ENCODE peak calls at places on chromosomes 13 and 19, in five cellular contexts. One of them, this sample, is unnamed.

GRCh38 chr13:49436890-49437289 is 7.0 kb downstream of the CAB39L start:
- DNase-seq in NCI-H82: peak; percentile 24
- DNase-seq in stimulated activated CD4-positive, alpha-beta T cell treated with anti-CD3 and anti-CD28 coated beads, Interleukin-4, amount 100 ng/mL, for 48 hours: no peak
- DNase-seq in OCI-M1: peak; percentile 84
- DNase-seq in left ventricle myocardium inferior: peak; percentile 25
- DNase-seq in this sample: peak; percentile 42

GRCh38 chr13:43838909-43839308 is 40.6 kb downstream of the CCDC122 start:
- DNase-seq in stimulated activated CD4-positive, alpha-beta T cell treated with anti-CD3 and anti-CD28 coated beads, Interleukin-4, amount 100 ng/mL, for 48 hours: no peak
- DNase-seq in OCI-M1: peak; percentile 84
- DNase-seq in left ventricle myocardium inferior: no peak
- DNase-seq in NCI-H82: no peak
- DNase-seq in this sample: no peak

GRCh38 chr13:75774176-75774575 is 138.0 kb downstream of the LMO7 start:
- DNase-seq in left ventricle myocardium inferior: no peak
- DNase-seq in OCI-M1: no peak
- DNase-seq in NCI-H82: no peak
- DNase-seq in stimulated activated CD4-positive, alpha-beta T cell treated with anti-CD3 and anti-CD28 coated beads, Interleukin-4, amount 100 ng/mL, for 48 hours: no peak
- DNase-seq in this sample: no peak

GRCh38 chr19:31120952-31121351 is 228.3 kb downstream of the TSHZ3 start:
- DNase-seq in stimulated activated CD4-positive, alpha-beta T cell treated with anti-CD3 and anti-CD28 coated beads, Interleukin-4, amount 100 ng/mL, for 48 hours: no peak
- DNase-seq in NCI-H82: no peak
- DNase-seq in left ventricle myocardium inferior: no peak
- DNase-seq in OCI-M1: no peak
- DNase-seq in this sample: no peak

GRCh38 chr19:49347191-49347590 is 12.0 kb downstream of the CD37 start:
- DNase-seq in left ventricle myocardium inferior: no peak
- DNase-seq in stimulated activated CD4-positive, alpha-beta T cell treated with anti-CD3 and anti-CD28 coated beads, Interleukin-4, amount 100 ng/mL, for 48 hours: no peak
- DNase-seq in NCI-H82: no peak
- DNase-seq in OCI-M1: no peak
- DNase-seq in this sample: no peak

GRCh38 chr19:48735031-48735615 is 5.3 kb downstream of the RASIP1 start:
- DNase-seq in stimulated activated CD4-positive, alpha-beta T cell treated with anti-CD3 and anti-CD28 coated beads, Interleukin-4, amount 100 ng/mL, for 48 hours: no peak
- DNase-seq in OCI-M1: no peak
- DNase-seq in left ventricle myocardium inferior: no peak
- DNase-seq in NCI-H82: peak; percentile 95
- DNase-seq in this sample: no peak

GRCh38 chr19:35056513-35057063 is 15.1 kb downstream of the HPN start:
- DNase-seq in stimulated activated CD4-positive, alpha-beta T cell treated with anti-CD3 and anti-CD28 coated beads, Interleukin-4, amount 100 ng/mL, for 48 hours: no peak
- DNase-seq in NCI-H82: peak; percentile 77
- DNase-seq in left ventricle myocardium inferior: no peak
- DNase-seq in OCI-M1: no peak
- DNase-seq in this sample: no peak

GRCh38 chr19:49749055-49749716 is 13.9 kb downstream of the TSKS start:
- DNase-seq in left ventricle myocardium inferior: no peak
- DNase-seq in NCI-H82: peak; percentile 33
- DNase-seq in OCI-M1: no peak
- DNase-seq in stimulated activated CD4-positive, alpha-beta T cell treated with anti-CD3 and anti-CD28 coated beads, Interleukin-4, amount 100 ng/mL, for 48 hours: no peak
- DNase-seq in this sample: no peak

GRCh38 chr19:38869836-38870607 is 8.1 kb downstream of the RINL start:
- DNase-seq in left ventricle myocardium inferior: peak; percentile 89
- DNase-seq in NCI-H82: peak; percentile 88
- DNase-seq in OCI-M1: no peak
- DNase-seq in stimulated activated CD4-positive, alpha-beta T cell treated with anti-CD3 and anti-CD28 coated beads, Interleukin-4, amount 100 ng/mL, for 48 hours: peak; percentile 88
- DNase-seq in this sample: peak; percentile 74

GRCh38 chr19:6822311-6822670 is 49.8 kb downstream of the VAV1 start:
- DNase-seq in left ventricle myocardium inferior: no peak
- DNase-seq in NCI-H82: no peak
- DNase-seq in stimulated activated CD4-positive, alpha-beta T cell treated with anti-CD3 and anti-CD28 coated beads, Interleukin-4, amount 100 ng/mL, for 48 hours: no peak
- DNase-seq in OCI-M1: no peak
- DNase-seq in this sample: no peak

GRCh38 chr19:31127132-31127967 is 221.9 kb downstream of the TSHZ3 start:
- DNase-seq in stimulated activated CD4-positive, alpha-beta T cell treated with anti-CD3 and anti-CD28 coated beads, Interleukin-4, amount 100 ng/mL, for 48 hours: no peak
- DNase-seq in OCI-M1: no peak
- DNase-seq in NCI-H82: no peak
- DNase-seq in left ventricle myocardium inferior: no peak
- DNase-seq in this sample: no peak

GRCh38 chr19:44430956-44431355 is 17.3 kb downstream of the ZNF229 start:
- DNase-seq in stimulated activated CD4-positive, alpha-beta T cell treated with anti-CD3 and anti-CD28 coated beads, Interleukin-4, amount 100 ng/mL, for 48 hours: no peak
- DNase-seq in OCI-M1: no peak
- DNase-seq in left ventricle myocardium inferior: no peak
- DNase-seq in NCI-H82: no peak
- DNase-seq in this sample: no peak

GRCh38 chr13:97568850-97569249 is 134.9 kb downstream of the RAP2A start:
- DNase-seq in OCI-M1: no peak
- DNase-seq in NCI-H82: peak; percentile 87
- DNase-seq in left ventricle myocardium inferior: no peak
- DNase-seq in stimulated activated CD4-positive, alpha-beta T cell treated with anti-CD3 and anti-CD28 coated beads, Interleukin-4, amount 100 ng/mL, for 48 hours: no peak
- DNase-seq in this sample: no peak

GRCh38 chr13:52048516-52048915 is 24.0 kb downstream of the UTP14C start:
- DNase-seq in stimulated activated CD4-positive, alpha-beta T cell treated with anti-CD3 and anti-CD28 coated beads, Interleukin-4, amount 100 ng/mL, for 48 hours: no peak
- DNase-seq in NCI-H82: no peak
- DNase-seq in left ventricle myocardium inferior: no peak
- DNase-seq in OCI-M1: no peak
- DNase-seq in this sample: no peak

GRCh38 chr19:36210497-36210896 is 4.0 kb downstream of the ZNF565 start:
- DNase-seq in left ventricle myocardium inferior: no peak
- DNase-seq in stimulated activated CD4-positive, alpha-beta T cell treated with anti-CD3 and anti-CD28 coated beads, Interleukin-4, amount 100 ng/mL, for 48 hours: no peak
- DNase-seq in NCI-H82: no peak
- DNase-seq in OCI-M1: no peak
- DNase-seq in this sample: no peak

GRCh38 chr19:49442793-49443365 is 1.6 kb upstream of the SLC17A7 start:
- DNase-seq in left ventricle myocardium inferior: peak; percentile 96
- DNase-seq in stimulated activated CD4-positive, alpha-beta T cell treated with anti-CD3 and anti-CD28 coated beads, Interleukin-4, amount 100 ng/mL, for 48 hours: no peak
- DNase-seq in NCI-H82: peak; percentile 98
- DNase-seq in OCI-M1: peak; percentile 87
- DNase-seq in this sample: peak; percentile 45

GRCh38 chr13:100666124-100666523 is 8.5 kb downstream of the TMTC4 start:
- DNase-seq in stimulated activated CD4-positive, alpha-beta T cell treated with anti-CD3 and anti-CD28 coated beads, Interleukin-4, amount 100 ng/mL, for 48 hours: no peak
- DNase-seq in left ventricle myocardium inferior: no peak
- DNase-seq in OCI-M1: no peak
- DNase-seq in NCI-H82: no peak
- DNase-seq in this sample: no peak

GRCh38 chr19:3515891-3516422 is 9.8 kb downstream of the FZR1 start:
- DNase-seq in OCI-M1: no peak
- DNase-seq in stimulated activated CD4-positive, alpha-beta T cell treated with anti-CD3 and anti-CD28 coated beads, Interleukin-4, amount 100 ng/mL, for 48 hours: no peak
- DNase-seq in left ventricle myocardium inferior: no peak
- DNase-seq in NCI-H82: no peak
- DNase-seq in this sample: no peak

GRCh38 chr13:99375806-99376080 is 68.5 kb upstream of the GPR183 start:
- DNase-seq in OCI-M1: no peak
- DNase-seq in left ventricle myocardium inferior: no peak
- DNase-seq in stimulated activated CD4-positive, alpha-beta T cell treated with anti-CD3 and anti-CD28 coated beads, Interleukin-4, amount 100 ng/mL, for 48 hours: no peak
- DNase-seq in NCI-H82: no peak
- DNase-seq in this sample: no peak

GRCh38 chr19:12984143-12984627 is 11.1 kb upstream of the NFIX start:
- DNase-seq in NCI-H82: no peak
- DNase-seq in left ventricle myocardium inferior: no peak
- DNase-seq in stimulated activated CD4-positive, alpha-beta T cell treated with anti-CD3 and anti-CD28 coated beads, Interleukin-4, amount 100 ng/mL, for 48 hours: no peak
- DNase-seq in OCI-M1: no peak
- DNase-seq in this sample: no peak

GRCh38 chr13:72757792-72758535 is 23.7 kb downstream of the DIS3 start:
- DNase-seq in stimulated activated CD4-positive, alpha-beta T cell treated with anti-CD3 and anti-CD28 coated beads, Interleukin-4, amount 100 ng/mL, for 48 hours: no peak
- DNase-seq in OCI-M1: no peak
- DNase-seq in left ventricle myocardium inferior: no peak
- DNase-seq in NCI-H82: no peak
- DNase-seq in this sample: no peak